ENCODE peak calls at places on chromosomes 3 and 15, in ten cellular contexts. One of them, this sample, is unnamed.

GRCh38 chr3:39501982-39502837 is 34.7 kb downstream of the MOBP start:
- DNase-seq in SK-N-SH: peak
- DNase-seq in body of pancreas: peak
- DNase-seq in uterus: no peak
- DNase-seq in adrenal gland: no peak
- DNase-seq in heart left ventricle: no peak
- DNase-seq in stomach: no peak
- DNase-seq in fibroblast of lung: no peak
- DNase-seq in MM.1S: no peak
- DNase-seq in RWPE1: no peak
- DNase-seq in this sample: no peak

GRCh38 chr3:184733971-184734608 is 22.2 kb upstream of the MAGEF1 start:
- DNase-seq in MM.1S: no peak
- DNase-seq in heart left ventricle: no peak
- DNase-seq in RWPE1: no peak
- DNase-seq in body of pancreas: no peak
- DNase-seq in uterus: no peak
- DNase-seq in adrenal gland: no peak
- DNase-seq in SK-N-SH: no peak
- DNase-seq in stomach: no peak
- DNase-seq in fibroblast of lung: no peak
- DNase-seq in this sample: no peak

GRCh38 chr15:48703544-48703943 is 58.0 kb upstream of the FBN1 start:
- DNase-seq in body of pancreas: no peak
- DNase-seq in SK-N-SH: no peak
- DNase-seq in RWPE1: peak
- DNase-seq in fibroblast of lung: peak
- DNase-seq in stomach: no peak
- DNase-seq in uterus: no peak
- DNase-seq in MM.1S: no peak
- DNase-seq in heart left ventricle: no peak
- DNase-seq in adrenal gland: no peak
- DNase-seq in this sample: no peak

GRCh38 chr3:129161860-129162271 is 1.0 kb upstream of the ISY1 start:
- DNase-seq in heart left ventricle: no peak
- DNase-seq in SK-N-SH: peak
- DNase-seq in RWPE1: peak
- DNase-seq in adrenal gland: peak
- DNase-seq in MM.1S: peak
- DNase-seq in stomach: no peak
- DNase-seq in body of pancreas: no peak
- DNase-seq in uterus: no peak
- DNase-seq in fibroblast of lung: peak
- DNase-seq in this sample: no peak

GRCh38 chr3:108298056-108298455 is 1.7 kb downstream of the HHLA2 start:
- DNase-seq in MM.1S: no peak
- DNase-seq in uterus: no peak
- DNase-seq in heart left ventricle: no peak
- DNase-seq in SK-N-SH: no peak
- DNase-seq in body of pancreas: no peak
- DNase-seq in fibroblast of lung: no peak
- DNase-seq in adrenal gland: no peak
- DNase-seq in RWPE1: no peak
- DNase-seq in stomach: no peak
- DNase-seq in this sample: no peak

GRCh38 chr3:54733615-54734014 is 194.2 kb downstream of the LRTM1 start:
- DNase-seq in stomach: no peak
- DNase-seq in SK-N-SH: peak
- DNase-seq in body of pancreas: no peak
- DNase-seq in uterus: no peak
- DNase-seq in RWPE1: no peak
- DNase-seq in MM.1S: no peak
- DNase-seq in heart left ventricle: no peak
- DNase-seq in adrenal gland: no peak
- DNase-seq in fibroblast of lung: no peak
- DNase-seq in this sample: no peak

GRCh38 chr3:42262525-42262924 is 3.5 kb downstream of the CCK start:
- DNase-seq in MM.1S: no peak
- DNase-seq in SK-N-SH: no peak
- DNase-seq in stomach: no peak
- DNase-seq in fibroblast of lung: peak
- DNase-seq in heart left ventricle: no peak
- DNase-seq in RWPE1: peak
- DNase-seq in body of pancreas: no peak
- DNase-seq in uterus: no peak
- DNase-seq in adrenal gland: no peak
- DNase-seq in this sample: no peak

GRCh38 chr3:162142511-162142910 is 645.9 kb downstream of the OTOL1 start:
- DNase-seq in heart left ventricle: no peak
- DNase-seq in RWPE1: peak
- DNase-seq in body of pancreas: no peak
- DNase-seq in SK-N-SH: no peak
- DNase-seq in stomach: no peak
- DNase-seq in fibroblast of lung: peak
- DNase-seq in uterus: no peak
- DNase-seq in adrenal gland: no peak
- DNase-seq in MM.1S: no peak
- DNase-seq in this sample: no peak

GRCh38 chr15:45919806-45920205 is 285.0 kb downstream of the SQOR start:
- DNase-seq in MM.1S: no peak
- DNase-seq in body of pancreas: no peak
- DNase-seq in stomach: no peak
- DNase-seq in uterus: no peak
- DNase-seq in SK-N-SH: no peak
- DNase-seq in RWPE1: peak
- DNase-seq in fibroblast of lung: peak
- DNase-seq in adrenal gland: no peak
- DNase-seq in heart left ventricle: no peak
- DNase-seq in this sample: no peak

GRCh38 chr3:53772562-53773329 is 73.5 kb downstream of the CHDH start:
- DNase-seq in heart left ventricle: no peak
- DNase-seq in SK-N-SH: no peak
- DNase-seq in RWPE1: no peak
- DNase-seq in fibroblast of lung: no peak
- DNase-seq in adrenal gland: no peak
- DNase-seq in body of pancreas: no peak
- DNase-seq in uterus: no peak
- DNase-seq in stomach: no peak
- DNase-seq in MM.1S: no peak
- DNase-seq in this sample: no peak

GRCh38 chr3:134885877-134886621 is 91.0 kb downstream of the EPHB1 start:
- DNase-seq in fibroblast of lung: no peak
- DNase-seq in adrenal gland: no peak
- DNase-seq in RWPE1: no peak
- DNase-seq in stomach: no peak
- DNase-seq in body of pancreas: no peak
- DNase-seq in SK-N-SH: no peak
- DNase-seq in uterus: no peak
- DNase-seq in heart left ventricle: no peak
- DNase-seq in MM.1S: peak
- DNase-seq in this sample: no peak

GRCh38 chr3:12423131-12423530 is 61.1 kb upstream of the TSEN2 start:
- DNase-seq in uterus: no peak
- DNase-seq in SK-N-SH: no peak
- DNase-seq in MM.1S: no peak
- DNase-seq in RWPE1: no peak
- DNase-seq in body of pancreas: no peak
- DNase-seq in adrenal gland: no peak
- DNase-seq in fibroblast of lung: no peak
- DNase-seq in heart left ventricle: no peak
- DNase-seq in stomach: no peak
- DNase-seq in this sample: no peak

GRCh38 chr3:89098964-89099585 is 8.3 kb upstream of the EPHA3 start:
- DNase-seq in MM.1S: peak
- DNase-seq in uterus: no peak
- DNase-seq in adrenal gland: peak
- DNase-seq in fibroblast of lung: peak
- DNase-seq in RWPE1: peak
- DNase-seq in body of pancreas: peak
- DNase-seq in stomach: peak
- DNase-seq in heart left ventricle: no peak
- DNase-seq in SK-N-SH: peak
- DNase-seq in this sample: peak

GRCh38 chr15:64720188-64720587 is 55.2 kb downstream of the RBPMS2 start:
- DNase-seq in MM.1S: no peak
- DNase-seq in stomach: no peak
- DNase-seq in heart left ventricle: no peak
- DNase-seq in SK-N-SH: no peak
- DNase-seq in fibroblast of lung: no peak
- DNase-seq in body of pancreas: no peak
- DNase-seq in RWPE1: no peak
- DNase-seq in uterus: no peak
- DNase-seq in adrenal gland: peak
- DNase-seq in this sample: no peak

GRCh38 chr3:56547486-56547885 is 9.5 kb upstream of the CCDC66 start:
- DNase-seq in SK-N-SH: peak
- DNase-seq in adrenal gland: no peak
- DNase-seq in stomach: no peak
- DNase-seq in MM.1S: no peak
- DNase-seq in uterus: no peak
- DNase-seq in RWPE1: no peak
- DNase-seq in body of pancreas: no peak
- DNase-seq in fibroblast of lung: peak
- DNase-seq in heart left ventricle: no peak
- DNase-seq in this sample: no peak
- TF ChIP-seq CTCF in SK-N-SH: peak
- TF ChIP-seq CTCF in adrenal gland: no peak
- TF ChIP-seq CTCF in stomach: no peak
- TF ChIP-seq CTCF in MM.1S: no peak
- TF ChIP-seq CTCF in uterus: no peak
- TF ChIP-seq CTCF in RWPE1: no peak
- TF ChIP-seq CTCF in body of pancreas: no peak
- TF ChIP-seq CTCF in fibroblast of lung: peak
- TF ChIP-seq CTCF in heart left ventricle: no peak
- TF ChIP-seq CTCF in this sample: peak

DNA sequence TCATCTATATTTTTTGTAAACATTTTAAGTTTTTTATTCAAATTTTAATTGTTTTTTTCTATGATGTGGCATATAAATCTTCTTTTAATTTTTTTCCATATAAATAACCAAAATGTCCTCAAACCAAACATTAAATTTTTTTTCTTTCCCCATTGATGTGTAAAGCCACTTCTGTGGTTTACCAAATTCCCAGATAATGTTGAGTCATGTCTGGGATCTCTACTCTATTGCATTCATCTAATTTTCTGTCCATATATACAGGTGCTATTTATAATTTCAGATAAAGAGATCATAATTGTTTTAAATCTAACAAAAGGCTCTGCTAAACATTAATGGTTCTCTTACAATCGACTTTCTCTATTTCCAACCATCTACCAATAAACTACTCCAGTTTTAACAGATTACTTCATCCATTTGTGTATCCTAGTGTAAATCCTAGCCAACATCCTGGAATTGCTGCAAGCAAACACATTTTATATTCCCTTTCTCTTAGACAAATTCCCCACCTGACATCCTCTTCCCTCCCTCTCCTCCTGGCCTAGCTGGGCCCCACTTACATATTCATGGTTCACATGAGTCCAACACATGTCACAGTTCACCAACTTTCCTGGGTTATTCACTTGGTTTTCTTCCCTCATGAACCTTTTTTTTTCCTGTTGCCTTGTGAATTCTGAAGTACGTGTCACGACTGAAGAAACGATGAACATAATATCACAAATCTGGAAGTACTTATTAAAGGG is 368.1 kb upstream of the AGTR1 start:
- DNase-seq in SK-N-SH: no peak
- DNase-seq in heart left ventricle: no peak
- DNase-seq in MM.1S: no peak
- DNase-seq in uterus: no peak
- DNase-seq in body of pancreas: no peak
- DNase-seq in RWPE1: no peak
- DNase-seq in adrenal gland: no peak
- DNase-seq in stomach: no peak
- DNase-seq in fibroblast of lung: peak
- DNase-seq in this sample: no peak
- H3K27ac ChIP-seq in SK-N-SH: no peak
- H3K27ac ChIP-seq in heart left ventricle: no peak
- H3K27ac ChIP-seq in MM.1S: no peak
- H3K27ac ChIP-seq in uterus: no peak
- H3K27ac ChIP-seq in body of pancreas: no peak
- H3K27ac ChIP-seq in RWPE1: no peak
- H3K27ac ChIP-seq in adrenal gland: no peak
- H3K27ac ChIP-seq in stomach: no peak
- H3K27ac ChIP-seq in fibroblast of lung: no peak
- H3K27ac ChIP-seq in this sample: no peak

GRCh38 chr15:35209838-35210237 is 124.7 kb upstream of the NANOGP8 start:
- DNase-seq in fibroblast of lung: no peak
- DNase-seq in body of pancreas: no peak
- DNase-seq in uterus: no peak
- DNase-seq in RWPE1: no peak
- DNase-seq in adrenal gland: no peak
- DNase-seq in stomach: no peak
- DNase-seq in heart left ventricle: no peak
- DNase-seq in MM.1S: no peak
- DNase-seq in SK-N-SH: no peak
- DNase-seq in this sample: no peak

GRCh38 chr15:35210370-35210769 is 125.3 kb upstream of the NANOGP8 start:
- DNase-seq in adrenal gland: no peak
- DNase-seq in fibroblast of lung: no peak
- DNase-seq in heart left ventricle: no peak
- DNase-seq in SK-N-SH: no peak
- DNase-seq in body of pancreas: no peak
- DNase-seq in RWPE1: no peak
- DNase-seq in MM.1S: no peak
- DNase-seq in uterus: no peak
- DNase-seq in stomach: no peak
- DNase-seq in this sample: no peak

GRCh38 chr15:35208353-35208752 is 123.3 kb upstream of the NANOGP8 start:
- DNase-seq in body of pancreas: no peak
- DNase-seq in adrenal gland: no peak
- DNase-seq in SK-N-SH: no peak
- DNase-seq in uterus: no peak
- DNase-seq in heart left ventricle: no peak
- DNase-seq in fibroblast of lung: no peak
- DNase-seq in stomach: no peak
- DNase-seq in RWPE1: no peak
- DNase-seq in MM.1S: peak
- DNase-seq in this sample: no peak

GRCh38 chr15:35211240-35211952 is 126.3 kb upstream of the NANOGP8 start:
- DNase-seq in MM.1S: no peak
- DNase-seq in fibroblast of lung: no peak
- DNase-seq in body of pancreas: no peak
- DNase-seq in SK-N-SH: no peak
- DNase-seq in adrenal gland: no peak
- DNase-seq in stomach: no peak
- DNase-seq in RWPE1: no peak
- DNase-seq in uterus: no peak
- DNase-seq in heart left ventricle: no peak
- DNase-seq in this sample: no peak

GRCh38 chr15:35206060-35206675 is 121.1 kb upstream of the NANOGP8 start:
- DNase-seq in SK-N-SH: peak
- DNase-seq in fibroblast of lung: peak
- DNase-seq in stomach: no peak
- DNase-seq in MM.1S: peak
- DNase-seq in uterus: no peak
- DNase-seq in adrenal gland: no peak
- DNase-seq in body of pancreas: no peak
- DNase-seq in RWPE1: no peak
- DNase-seq in heart left ventricle: no peak
- DNase-seq in this sample: no peak
- TF ChIP-seq CTCF in SK-N-SH: peak
- TF ChIP-seq CTCF in fibroblast of lung: peak
- TF ChIP-seq CTCF in stomach: no peak
- TF ChIP-seq CTCF in MM.1S: peak
- TF ChIP-seq CTCF in uterus: no peak
- TF ChIP-seq CTCF in adrenal gland: no peak
- TF ChIP-seq CTCF in body of pancreas: peak
- TF ChIP-seq CTCF in RWPE1: peak
- TF ChIP-seq CTCF in heart left ventricle: no peak
- TF ChIP-seq CTCF in this sample: peak

GRCh38 chr3:197013989-197014388 is 15.6 kb downstream of the MELTF start:
- DNase-seq in body of pancreas: no peak
- DNase-seq in adrenal gland: no peak
- DNase-seq in fibroblast of lung: no peak
- DNase-seq in stomach: no peak
- DNase-seq in SK-N-SH: no peak
- DNase-seq in RWPE1: no peak
- DNase-seq in MM.1S: no peak
- DNase-seq in heart left ventricle: no peak
- DNase-seq in uterus: no peak
- DNase-seq in this sample: no peak
- H3K27ac ChIP-seq in body of pancreas: no peak
- H3K27ac ChIP-seq in adrenal gland: no peak
- H3K27ac ChIP-seq in fibroblast of lung: no peak
- H3K27ac ChIP-seq in stomach: no peak
- H3K27ac ChIP-seq in SK-N-SH: no peak
- H3K27ac ChIP-seq in RWPE1: no peak
- H3K27ac ChIP-seq in MM.1S: no peak
- H3K27ac ChIP-seq in heart left ventricle: no peak
- H3K27ac ChIP-seq in uterus: no peak
- H3K27ac ChIP-seq in this sample: no peak